ENCODE peak calls at places on chromosomes 3 and 15, in eight cellular contexts. J, Z, V, W, R, L, P and U are unnamed samples. For H3K9me3, the result is how much of the 10 kb centered on the place peaks cover.

GRCh38 chr15:58957101-58957973 is 23.9 kb upstream of the SLTM start:
- DNase-seq in V (peak), W (peak), Z (no peak), R (no peak), J (peak), P (no peak), L (peak), U (peak)

GRCh38 chr3:109927161-109927560 is 589.8 kb upstream of the DPPA4 start:
- DNase-seq in W (no peak), V (peak), R (no peak), Z (no peak), P (peak), J (peak), L (no peak), U (no peak)

GRCh38 chr3:133535971-133536634 is 37.4 kb upstream of the CDV3 start:
- DNase-seq in Z (no peak), P (peak), W (no peak), L (no peak), V (peak), R (no peak), J (peak), U (no peak)

GRCh38 chr3:119388577-119388976 is 74.8 kb downstream of the TMEM39A start:
- DNase-seq in P (no peak), Z (no peak), V (no peak), R (no peak), L (no peak), J (no peak), W (no peak), U (no peak)

GRCh38 chr15:64150236-64150578 is 1.3 kb upstream of the SNX22 start:
- DNase-seq in P (no peak), L (no peak), J (no peak), V (no peak), W (no peak), Z (no peak), R (peak), U (no peak)

GRCh38 chr3:195173696-195174095 is 97.3 kb downstream of the XXYLT1 start:
- DNase-seq in L (no peak), J (no peak), R (no peak), Z (no peak), W (no peak), V (no peak), P (no peak), U (no peak)

GRCh38 chr3:174776123-174776522 is 83.0 kb upstream of the NAALADL2 start:
- DNase-seq in L (no peak), R (no peak), J (peak), Z (no peak), P (no peak), V (peak), W (no peak), U (no peak)

GRCh38 chr3:138213373-138214085 is 26.4 kb downstream of the ARMC8 start:
- DNase-seq in J (no peak), W (no peak), V (no peak), Z (no peak), R (no peak), P (no peak), L (no peak), U (no peak)

GRCh38 chr15:88057836-88058235 is 198.7 kb downstream of the NTRK3 start:
- DNase-seq in W (no peak), V (no peak), P (no peak), L (no peak), R (no peak), J (no peak), Z (no peak), U (no peak)

GRCh38 chr3:11185564-11186317 is 31.4 kb downstream of the HRH1 start:
- DNase-seq in W (peak), R (peak), Z (peak), L (no peak), P (peak), V (peak), J (peak), U (no peak)

GRCh38 chr15:88476635-88477038 is 9.1 kb downstream of the MRPS11 start:
- DNase-seq in P (peak), J (no peak), Z (no peak), R (no peak), V (peak), W (no peak), L (peak), U (no peak)

GRCh38 chr15:57696146-57696545 is 10.4 kb upstream of the POLR2M start:
- DNase-seq in L (no peak), Z (no peak), R (no peak), W (no peak), P (no peak), J (no peak), V (no peak), U (no peak)

GRCh38 chr3:57556459-57557087 is 499 bp downstream of the PDE12 start:
- DNase-seq in Z (peak), R (peak), V (peak), P (no peak), L (no peak), W (no peak), J (no peak), U (peak)

GRCh38 chr3:88301273-88302002 is 151.7 kb downstream of the C3orf38 start:
- DNase-seq in L (no peak), W (no peak), P (no peak), Z (no peak), V (peak), R (no peak), J (no peak), U (no peak)

GRCh38 chr3:115436767-115437301 is 186.5 kb upstream of the GAP43 start:
- DNase-seq in V (peak), R (no peak), L (peak), W (no peak), P (peak), J (peak), Z (no peak), U (no peak)

GRCh38 chr15:96351801-96352593 is 21.5 kb downstream of the NR2F2 start:
- DNase-seq in P (no peak), W (no peak), Z (peak), V (no peak), J (no peak), R (no peak), L (peak), U (no peak)

GRCh38 chr15:46815765-46816164 is 901.5 kb upstream of the SEMA6D start:
- DNase-seq in Z (peak), L (no peak), V (no peak), R (no peak), J (no peak), P (no peak), W (no peak), U (no peak)

GRCh38 chr3:190585771-190586630 is 72.1 kb downstream of the IL1RAP start:
- DNase-seq in V (peak), L (peak), W (peak), P (peak), J (peak), R (no peak), Z (no peak), U (no peak)

GRCh38 chr3:46006646-46007045 is 11.0 kb upstream of the FYCO1 start:
- DNase-seq in V (peak), W (no peak), L (no peak), P (no peak), J (peak), R (no peak), Z (no peak), U (no peak)

GRCh38 chr3:149374391-149374790 is 3.1 kb downstream of the TM4SF1 start:
- DNase-seq in W (no peak), R (no peak), P (no peak), Z (no peak), J (no peak), L (no peak), V (no peak), U (no peak)

GRCh38 chr3:149377408-149378111 is at the start of gene TM4SF1:
- DNase-seq in J (peak), Z (peak), R (peak), V (peak), P (peak), L (no peak), W (peak), U (no peak)

GRCh38 chr3:149375164-149375823 is 2.2 kb downstream of the TM4SF1 start:
- DNase-seq in R (no peak), V (peak), P (no peak), L (no peak), W (no peak), J (peak), Z (no peak), U (no peak)

GRCh38 chr3:149376728-149377407 is 581 bp downstream of the TM4SF1 start:
- DNase-seq in W (no peak), Z (no peak), L (no peak), R (no peak), V (peak), J (no peak), P (no peak), U (no peak)

DNA sequence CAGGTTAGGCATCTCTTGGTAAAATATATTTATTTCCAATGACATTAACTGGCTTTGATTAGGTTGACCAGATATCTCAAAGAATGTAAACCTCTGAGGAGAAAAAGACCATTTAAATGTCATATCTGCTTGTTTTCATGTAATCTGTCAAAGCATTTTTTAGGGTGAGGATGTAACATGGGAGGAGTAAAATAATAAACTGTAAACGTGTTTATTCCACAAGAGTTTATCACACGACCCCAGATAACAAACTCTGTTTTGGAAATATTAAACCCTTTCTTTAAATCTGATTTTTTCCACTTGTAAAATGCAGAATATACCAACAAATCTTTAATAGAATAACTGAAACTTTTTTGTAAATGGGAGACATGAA is 1.6 kb downstream of the TM4SF1 start:
- DNase-seq in L (no peak), J (no peak), P (no peak), W (no peak), V (no peak), Z (no peak), R (no peak), U (no peak)
- H3K27ac ChIP-seq in L (no peak), J (peak), P (peak), W (peak), V (peak), Z (peak), R (no peak), U (no peak)

GRCh38 chr15:25406846-25407245 is 32.0 kb downstream of the UBE3A start:
- DNase-seq in L (no peak), Z (no peak), J (no peak), V (no peak), W (no peak), R (no peak), P (no peak), U (no peak)
- H3K9me3 ChIP-seq in L (under half), Z (under half), J (under half), V (under half), W (under half), R (under half), P (under half), U (under half)

GRCh38 chr3:111070772-111071256 is 802 bp upstream of the NECTIN3 start:
- DNase-seq in R (no peak), V (no peak), L (no peak), Z (no peak), P (no peak), J (no peak), W (no peak), U (no peak)

GRCh38 chr3:111072016-111072891 is 638 bp downstream of the NECTIN3 start:
- DNase-seq in P (no peak), W (no peak), J (peak), Z (peak), V (peak), L (peak), R (peak), U (no peak)

GRCh38 chr3:111069974-111070751 is 1.5 kb upstream of the NECTIN3 start:
- DNase-seq in W (no peak), V (no peak), R (no peak), L (peak), J (no peak), Z (peak), P (no peak), U (no peak)

GRCh38 chr3:111071257-111072015 is at the start of gene NECTIN3:
- DNase-seq in J (peak), W (peak), V (peak), L (peak), Z (peak), R (peak), P (peak), U (peak)

DNA sequence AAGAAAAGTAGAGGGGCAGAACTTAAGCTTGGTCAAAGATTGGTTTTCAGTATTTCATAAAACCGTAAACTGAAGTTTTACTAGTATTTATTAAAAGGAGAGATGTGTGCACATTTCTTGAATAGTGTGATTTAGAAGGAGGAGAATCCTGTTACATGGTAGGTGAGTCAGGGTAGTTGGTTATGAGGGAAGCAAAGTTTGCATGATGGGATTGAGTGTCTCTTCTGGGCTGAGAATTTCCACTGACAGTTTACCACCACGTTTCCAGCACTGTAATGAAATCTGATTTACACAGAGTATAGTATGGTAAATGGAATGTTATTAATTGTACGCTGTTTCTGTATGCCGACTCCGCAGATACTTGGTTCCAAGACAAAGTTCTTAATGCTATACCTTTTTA is 1.6 kb downstream of the NECTIN3 start:
- DNase-seq in R (no peak), P (no peak), Z (no peak), V (peak), W (no peak), J (peak), L (no peak), U (no peak)
- H3K27ac ChIP-seq in R (peak), P (no peak), Z (no peak), V (no peak), W (no peak), J (no peak), L (no peak), U (no peak)

GRCh38 chr3:468172-468571 is 271.6 kb downstream of the CHL1 start:
- DNase-seq in W (no peak), R (no peak), L (peak), P (no peak), V (peak), Z (no peak), J (no peak), U (no peak)

GRCh38 chr3:474828-475227 is 278.3 kb downstream of the CHL1 start:
- DNase-seq in L (no peak), J (no peak), V (no peak), R (no peak), P (no peak), W (no peak), Z (no peak), U (no peak)

DNA sequence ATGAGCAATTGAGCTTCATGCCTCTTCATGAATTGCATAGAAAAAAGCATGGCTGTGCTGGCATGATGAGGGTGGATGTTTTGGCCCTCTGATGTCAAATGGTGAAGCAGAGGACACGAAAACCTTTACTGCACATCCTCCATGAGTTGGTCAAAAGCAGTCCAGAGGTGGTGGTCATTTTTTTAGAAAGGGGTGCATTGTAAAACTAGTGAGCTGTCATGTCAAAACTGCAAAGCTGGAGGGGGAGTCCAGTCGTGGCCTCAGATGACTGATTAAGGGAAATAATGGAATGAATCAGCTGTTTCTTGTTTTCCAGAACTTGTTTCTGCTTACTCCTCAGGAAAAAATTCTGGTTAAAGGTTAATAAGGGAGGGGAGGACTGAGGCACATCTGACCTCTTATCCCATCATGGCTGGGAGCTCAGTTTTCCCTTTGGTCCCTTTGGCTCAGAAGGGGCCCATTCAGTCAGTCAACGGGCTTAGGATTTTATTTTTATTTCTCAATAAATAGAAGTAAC is 276.8 kb downstream of the CHL1 start:
- DNase-seq in Z (no peak), P (no peak), V (no peak), W (no peak), J (no peak), L (no peak), R (no peak), U (no peak)
- H3K9me3 ChIP-seq in Z (under half), P (under half), V (under half), W (under half), J (under half), L (under half), R (under half), U (under half)

GRCh38 chr3:54888873-54889272 is 39.0 kb downstream of the LRTM1 start:
- DNase-seq in V (no peak), Z (no peak), W (no peak), P (no peak), L (no peak), J (no peak), R (no peak), U (no peak)

GRCh38 chr3:54892168-54892567 is 35.7 kb downstream of the LRTM1 start:
- DNase-seq in R (no peak), J (no peak), L (no peak), P (no peak), V (no peak), W (no peak), Z (no peak), U (no peak)

GRCh38 chr3:54888162-54888561 is 39.7 kb downstream of the LRTM1 start:
- DNase-seq in W (no peak), L (no peak), R (no peak), V (no peak), Z (no peak), P (no peak), J (no peak), U (no peak)

GRCh38 chr3:54889731-54890130 is 38.1 kb downstream of the LRTM1 start:
- DNase-seq in J (no peak), P (no peak), R (no peak), Z (no peak), W (no peak), V (no peak), L (no peak), U (no peak)

GRCh38 chr3:54891540-54891897 is 36.3 kb downstream of the LRTM1 start:
- DNase-seq in J (peak), Z (peak), W (peak), R (peak), L (peak), P (peak), V (peak), U (no peak)
- H3K27ac ChIP-seq in J (peak), Z (peak), W (no peak), R (peak), L (no peak), P (peak), V (peak), U (no peak)

GRCh38 chr15:62209821-62210220 is 44.7 kb upstream of the C2CD4B start:
- DNase-seq in Z (no peak), J (peak), L (no peak), V (no peak), R (no peak), P (no peak), W (no peak), U (no peak)

GRCh38 chr15:62209322-62209721 is 44.2 kb upstream of the C2CD4B start:
- DNase-seq in R (no peak), L (no peak), Z (no peak), V (no peak), W (no peak), P (no peak), J (peak), U (no peak)

GRCh38 chr15:62208884-62209283 is 43.8 kb upstream of the C2CD4B start:
- DNase-seq in R (no peak), L (no peak), W (no peak), Z (no peak), P (no peak), V (no peak), J (no peak), U (no peak)

GRCh38 chr15:62212746-62213145 is 47.7 kb upstream of the C2CD4B start:
- DNase-seq in R (no peak), P (no peak), V (no peak), Z (no peak), W (no peak), L (no peak), J (no peak), U (no peak)

GRCh38 chr15:62211348-62211747 is 46.3 kb upstream of the C2CD4B start:
- DNase-seq in V (no peak), L (no peak), J (no peak), Z (no peak), W (no peak), P (no peak), R (no peak), U (no peak)
- H3K9me3 ChIP-seq in V (under half), L (under half), J (under half), Z (under half), W (under half), P (under half), R (under half), U (under half)

DNA sequence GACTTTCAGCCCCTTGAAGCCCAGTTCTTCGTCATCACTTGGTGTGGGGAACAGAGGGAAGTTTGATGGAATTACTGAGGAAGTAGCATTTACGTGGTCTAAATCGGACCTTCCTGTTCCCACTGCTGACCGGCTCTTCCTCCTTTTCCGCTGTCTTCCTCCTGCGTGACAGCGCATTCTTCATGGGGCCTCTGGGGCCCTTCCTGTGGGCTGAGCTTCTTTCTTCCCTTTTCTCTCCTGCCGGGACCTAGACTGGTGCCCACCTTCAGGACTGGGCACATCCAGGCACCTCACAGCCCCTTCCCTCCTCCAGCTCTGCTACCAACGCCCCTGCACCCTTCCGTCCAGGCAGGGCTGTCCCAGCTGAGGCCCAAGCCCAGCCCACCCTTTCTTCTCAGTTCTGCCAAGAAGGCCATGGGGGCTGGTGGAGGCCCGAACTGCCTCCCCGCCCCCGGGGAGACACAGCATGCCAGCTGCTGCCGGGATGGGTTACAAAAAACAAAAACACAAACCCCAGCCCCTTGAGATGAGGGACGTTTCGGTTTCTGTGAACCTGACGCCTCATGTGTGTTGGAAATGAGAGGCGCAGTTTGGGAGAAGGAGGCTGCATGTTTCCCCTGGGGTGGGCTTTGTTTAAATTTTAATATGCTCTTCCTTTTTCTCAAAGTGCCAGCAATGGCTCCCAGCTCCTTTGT is 19.1 kb downstream of the ZNF710 start:
- DNase-seq in R (peak), Z (no peak), J (no peak), P (no peak), L (no peak), W (no peak), V (no peak), U (no peak)
- H3K27ac ChIP-seq in R (peak), Z (peak), J (no peak), P (no peak), L (no peak), W (peak), V (no peak), U (no peak)

GRCh38 chr15:20367093-20367492 is 174.5 kb downstream of the GOLGA6L6 start:
- DNase-seq in W (no peak), R (no peak), L (no peak), P (no peak), J (no peak), Z (no peak), V (no peak), U (no peak)
- H3K9me3 ChIP-seq in W (under half), R (under half), L (half or more), P (under half), J (under half), Z (under half), V (under half), U (under half)

GRCh38 chr3:184691397-184692131 is 20.3 kb downstream of the MAGEF1 start:
- DNase-seq in V (no peak), P (no peak), R (peak), W (no peak), J (no peak), L (no peak), Z (no peak), U (no peak)

GRCh38 chr3:184694266-184694665 is 17.6 kb downstream of the MAGEF1 start:
- DNase-seq in P (no peak), W (no peak), V (no peak), Z (no peak), L (no peak), R (no peak), J (no peak), U (no peak)

GRCh38 chr3:184694694-184695093 is 17.2 kb downstream of the MAGEF1 start:
- DNase-seq in L (peak), W (no peak), R (no peak), P (no peak), V (no peak), J (no peak), Z (no peak), U (no peak)

GRCh38 chr3:184690236-184690883 is 21.5 kb downstream of the MAGEF1 start:
- DNase-seq in W (no peak), Z (no peak), P (no peak), R (no peak), L (no peak), V (no peak), J (no peak), U (no peak)

GRCh38 chr3:184693011-184693975 is 18.6 kb downstream of the MAGEF1 start:
- DNase-seq in V (no peak), Z (no peak), L (peak), J (no peak), R (no peak), W (no peak), P (no peak), U (no peak)
- H3K27ac ChIP-seq in V (no peak), Z (no peak), L (no peak), J (no peak), R (peak), W (no peak), P (no peak), U (no peak)